ENCODE peak calls at places on chromosome 13, in four cellular contexts. W is left ventricle myocardium inferior, P is ascending aorta, E is IMR-90. Z is an unnamed sample.

GRCh38 chr13:77388944-77389616 is 62.2 kb upstream of the MYCBP2 start:
- DNase-seq in W (no peak), E (no peak), P (no peak), Z (no peak)

GRCh38 chr13:103517066-103517767 is 451.0 kb upstream of the SLC10A2 start:
- DNase-seq in W (no peak), P (no peak), E (no peak), Z (no peak)

GRCh38 chr13:58080806-58081205 is 449.3 kb downstream of the PCDH17 start:
- DNase-seq in P (no peak), W (no peak), E (no peak), Z (no peak)

GRCh38 chr13:113926301-113926761 is 47.5 kb downstream of the C13orf46 start:
- DNase-seq in E (peak; percentile 60), W (peak; percentile 15), P (no peak), Z (no peak)

GRCh38 chr13:101291216-101291615 is 125.1 kb downstream of the NALCN start:
- DNase-seq in W (no peak), E (peak; percentile 39), P (no peak), Z (no peak)

GRCh38 chr13:24605923-24606372 is 74.3 kb upstream of the ATP12A start:
- DNase-seq in P (no peak), E (peak; percentile 11), W (no peak), Z (no peak)

GRCh38 chr13:62537593-62537992 is 1121.9 kb upstream of the PCDH20 start:
- DNase-seq in E (no peak), W (no peak), P (no peak), Z (no peak)

GRCh38 chr13:18947376-18947977 is 234.1 kb downstream of the TUBA3C start:
- DNase-seq in P (no peak), W (no peak), E (no peak), Z (no peak)

GRCh38 chr13:50923272-50923671 is 13.7 kb downstream of the RNASEH2B start:
- DNase-seq in P (no peak), E (no peak), W (no peak), Z (no peak)

GRCh38 chr13:73938375-73939070 is 195.7 kb downstream of the KLF12 start:
- DNase-seq in P (no peak), W (no peak), E (peak; percentile 94), Z (no peak)

GRCh38 chr13:27006519-27007161 is 165.0 kb downstream of the USP12 start:
- DNase-seq in W (no peak), E (peak; percentile 12), P (no peak), Z (no peak)

GRCh38 chr13:41492432-41493267 is 35.3 kb downstream of the RGCC start:
- DNase-seq in P (no peak), E (no peak), W (no peak), Z (no peak)

GRCh38 chr13:49711218-49711863 is 20.1 kb upstream of the EBPL start:
- DNase-seq in P (no peak), W (no peak), E (peak; percentile 96), Z (no peak)

GRCh38 chr13:83798731-83799130 is 83.5 kb downstream of the SLITRK1 start:
- DNase-seq in E (peak; percentile 37), P (no peak), W (no peak), Z (no peak)

GRCh38 chr13:113145911-113146598 is 12.4 kb upstream of the PROZ start:
- DNase-seq in W (no peak), P (no peak), E (no peak), Z (no peak)

GRCh38 chr13:105957769-105958438 is 577.6 kb downstream of the EFNB2 start:
- DNase-seq in W (no peak), P (no peak), E (no peak), Z (no peak)

GRCh38 chr13:110506859-110507566 is 54.5 kb downstream of the RAB20 start:
- DNase-seq in W (peak; percentile 78), E (peak; percentile 10), P (no peak), Z (peak; percentile 86)

GRCh38 chr13:79905018-79905417 is 424.1 kb downstream of the NDFIP2 start:
- DNase-seq in E (no peak), W (no peak), P (no peak), Z (no peak)

GRCh38 chr13:114005206-114005720 is 31.4 kb upstream of the C13orf46 start:
- DNase-seq in E (no peak), P (no peak), W (peak; percentile 14), Z (no peak)

GRCh38 chr13:99605417-99606321 is 104.4 kb downstream of the TM9SF2 start:
- DNase-seq in E (no peak), P (no peak), W (peak; percentile 38), Z (peak; percentile 44)

GRCh38 chr13:97274782-97275252 is 52.7 kb downstream of the MBNL2 start:
- DNase-seq in W (no peak), P (no peak), E (peak; percentile 87), Z (no peak)

GRCh38 chr13:18965347-18965855 is 216.2 kb downstream of the TUBA3C start:
- DNase-seq in E (no peak), W (no peak), P (no peak), Z (no peak)

GRCh38 chr13:21683034-21683733 is 12.3 kb downstream of the FGF9 start:
- DNase-seq in W (no peak), P (no peak), E (peak; percentile 88), Z (no peak)

GRCh38 chr13:101919541-101920306 is 467.2 kb downstream of the ITGBL1 start:
- DNase-seq in P (no peak), E (peak; percentile 10), W (peak; percentile 27), Z (peak; percentile 24)

GRCh38 chr13:54029226-54029625 is 1000.6 kb downstream of the OLFM4 start:
- DNase-seq in E (no peak), W (no peak), P (no peak), Z (no peak)

GRCh38 chr13:110920038-110920437 is 5.2 kb upstream of the ANKRD10 start:
- DNase-seq in P (no peak), E (no peak), W (peak; percentile 41), Z (peak; percentile 51)

GRCh38 chr13:26048745-26049144 is 3.1 kb downstream of the SHISA2 start:
- DNase-seq in E (no peak), P (no peak), W (no peak), Z (no peak)

GRCh38 chr13:24650157-24650556 is 30.1 kb upstream of the ATP12A start:
- DNase-seq in E (peak; percentile 40), P (no peak), W (no peak), Z (no peak)

GRCh38 chr13:98822238-98822606 is 69.8 kb upstream of the SLC15A1 start:
- DNase-seq in P (no peak), W (no peak), E (peak; percentile 20), Z (no peak)

GRCh38 chr13:102721800-102722231 is 27.0 kb upstream of the METTL21C start:
- DNase-seq in E (no peak), W (no peak), P (no peak), Z (no peak)

GRCh38 chr13:94967183-94968039 is 255.1 kb upstream of the SOX21 start:
- DNase-seq in E (no peak), W (no peak), P (no peak), Z (no peak)
- H3K4me3 ChIP-seq in E (peak overlapping the region; percentile 20), W (peak overlapping the region; percentile 57), P (peak overlapping the region; percentile 33), Z (peak overlapping the region; percentile 12)

DNA sequence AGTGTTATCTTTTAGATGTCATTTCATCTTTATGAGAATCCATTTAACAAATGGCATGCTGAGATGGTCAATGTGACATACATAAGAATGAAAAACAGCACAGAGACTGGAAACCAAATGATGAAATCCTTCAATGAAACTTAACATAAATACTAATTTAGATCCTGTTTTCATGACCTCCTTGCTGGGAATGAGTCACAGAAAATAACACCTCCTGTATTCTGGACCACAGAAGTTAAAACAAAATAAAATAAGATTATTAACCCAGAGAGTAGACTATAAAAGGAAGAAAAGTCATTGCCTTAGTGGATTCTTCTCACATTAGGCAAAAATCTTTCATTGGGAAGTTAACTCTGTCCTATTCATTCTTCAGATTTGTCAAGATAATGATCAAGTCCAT is 1.6 kb downstream of the DIAPH3 start:
- DNase-seq in E (peak; percentile 6), P (no peak), W (no peak), Z (no peak)
- H3K4me3 ChIP-seq in E (no peak overlapping the region), P (no peak overlapping the region), W (no peak overlapping the region), Z (no peak overlapping the region)

GRCh38 chr13:88717946-88718345 is 1046.8 kb downstream of the SLITRK5 start:
- DNase-seq in W (no peak), E (no peak), P (no peak), Z (no peak)
- H3K4me3 ChIP-seq in W (no peak overlapping the region), E (no peak overlapping the region), P (no peak overlapping the region), Z (no peak overlapping the region)

DNA sequence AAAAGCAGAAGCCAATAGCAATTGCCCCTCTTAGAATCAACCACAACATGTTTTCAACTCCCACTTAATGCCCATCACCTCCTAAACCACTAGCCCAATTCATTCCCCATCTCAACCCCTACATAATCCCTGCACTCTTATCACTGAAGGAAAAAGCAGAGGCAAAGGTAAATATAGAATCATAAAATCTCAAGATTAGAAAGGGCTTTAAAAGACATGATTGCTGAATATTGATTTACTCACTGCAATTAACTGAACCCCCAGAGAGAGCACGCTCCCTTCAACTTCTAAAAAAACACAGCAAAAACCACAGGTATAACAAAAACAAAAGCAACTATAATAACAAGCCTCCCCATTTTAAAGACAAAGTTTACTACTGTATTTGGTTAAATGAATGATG is 15.1 kb upstream of the POU4F1 start:
- DNase-seq in P (no peak), E (no peak), W (no peak), Z (no peak)
- H3K4me3 ChIP-seq in P (no peak overlapping the region), E (no peak overlapping the region), W (no peak overlapping the region), Z (no peak overlapping the region)

GRCh38 chr13:23161176-23161825 is 19.5 kb upstream of the SGCG start:
- DNase-seq in E (no peak), P (no peak), W (no peak), Z (no peak)

GRCh38 chr13:23160241-23161175 is 20.3 kb upstream of the SGCG start:
- DNase-seq in W (no peak), P (no peak), E (no peak), Z (no peak)

GRCh38 chr13:23159205-23159586 is 21.6 kb upstream of the SGCG start:
- DNase-seq in P (no peak), E (peak; percentile 13), W (peak; percentile 33), Z (peak; percentile 33)

GRCh38 chr13:23159587-23160240 is 21.1 kb upstream of the SGCG start:
- DNase-seq in W (no peak), E (no peak), P (no peak), Z (no peak)
- H3K4me3 ChIP-seq in W (peak overlapping the region; percentile 65), E (peak overlapping the region; percentile 17), P (peak overlapping the region; percentile 46), Z (peak overlapping the region; percentile 50)

DNA sequence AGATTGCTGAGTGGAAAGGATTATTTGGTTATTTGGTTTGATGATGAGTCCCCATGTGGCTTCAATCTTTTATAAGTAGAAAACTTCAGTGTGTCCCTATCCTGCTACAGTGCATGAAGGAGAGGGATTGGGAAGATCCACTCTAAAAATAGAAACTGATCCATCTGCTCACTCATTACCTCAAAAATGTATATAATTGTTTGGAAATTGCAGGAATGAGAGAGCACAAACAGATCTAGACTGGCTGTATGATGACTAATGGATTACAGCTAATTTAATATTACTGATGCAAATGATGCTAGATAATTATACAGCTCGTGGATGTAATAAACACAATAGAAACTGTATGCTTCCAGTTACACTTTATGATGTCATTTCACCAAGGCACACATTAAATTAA is 625.3 kb upstream of the PRR20A start:
- DNase-seq in E (no peak), W (no peak), P (no peak), Z (no peak)
- H3K4me3 ChIP-seq in E (no peak overlapping the region), W (no peak overlapping the region), P (no peak overlapping the region), Z (no peak overlapping the region)

Z was measured in heart right ventricle.